ENCODE peak calls at places on chromosome 9, in four cellular contexts. N is IMR-90, E is Peyer's patch, Z is pancreas. T is an unnamed sample.

GRCh38 chr9:71647094-71647591 is 121.2 kb downstream of the CEMIP2 start:
- DNase-seq in N (peak; percentile 72), E (peak; percentile 53), Z (peak; percentile 3), T (peak; percentile 65)

GRCh38 chr9:95465115-95465514 is 51.7 kb downstream of the PTCH1 start:
- DNase-seq in N (no peak), E (no peak), Z (no peak), T (no peak)

GRCh38 chr9:84137968-84138367 is 157.4 kb downstream of the RMI1 start:
- DNase-seq in N (no peak), E (peak; percentile 65), Z (no peak), T (no peak)

GRCh38 chr9:96420468-96421219 is 2.5 kb upstream of the ZNF367 start:
- DNase-seq in N (peak; percentile 89), E (no peak), Z (peak; percentile 49), T (peak; percentile 58)

GRCh38 chr9:29439961-29440360 is 1866.7 kb upstream of the C9orf72 start:
- DNase-seq in N (no peak), E (no peak), Z (no peak), T (no peak)

GRCh38 chr9:31870276-31870675 is 514.2 kb upstream of the ACO1 start:
- DNase-seq in N (no peak), E (no peak), Z (no peak), T (no peak)

GRCh38 chr9:15584383-15584782 is 31.5 kb downstream of the CCDC171 start:
- DNase-seq in N (no peak), E (no peak), Z (no peak), T (no peak)

GRCh38 chr9:128162215-128163026 is 2.4 kb downstream of the BBLN start:
- DNase-seq in N (no peak), E (no peak), Z (peak; percentile 78), T (no peak)

GRCh38 chr9:131447148-131447547 is 53.3 kb downstream of the PRRC2B start:
- DNase-seq in N (no peak), E (no peak), Z (no peak), T (no peak)

GRCh38 chr9:5448461-5448860 is 1.9 kb upstream of the CD274 start:
- DNase-seq in N (no peak), E (no peak), Z (no peak), T (no peak)

GRCh38 chr9:96176901-96177718 is 124.9 kb downstream of the HSD17B3 start:
- DNase-seq in N (no peak), E (no peak), Z (no peak), T (no peak)

GRCh38 chr9:83132768-83133167 is 69.8 kb upstream of the RASEF start:
- DNase-seq in N (no peak), E (no peak), Z (no peak), T (no peak)

GRCh38 chr9:107308461-107308860 is 25.4 kb downstream of the RAD23B start:
- DNase-seq in N (no peak), E (no peak), Z (no peak), T (no peak)
- H3K4me3 ChIP-seq in N (no peak overlapping the region), E (no peak overlapping the region), Z (no peak overlapping the region), T (no peak overlapping the region)

DNA sequence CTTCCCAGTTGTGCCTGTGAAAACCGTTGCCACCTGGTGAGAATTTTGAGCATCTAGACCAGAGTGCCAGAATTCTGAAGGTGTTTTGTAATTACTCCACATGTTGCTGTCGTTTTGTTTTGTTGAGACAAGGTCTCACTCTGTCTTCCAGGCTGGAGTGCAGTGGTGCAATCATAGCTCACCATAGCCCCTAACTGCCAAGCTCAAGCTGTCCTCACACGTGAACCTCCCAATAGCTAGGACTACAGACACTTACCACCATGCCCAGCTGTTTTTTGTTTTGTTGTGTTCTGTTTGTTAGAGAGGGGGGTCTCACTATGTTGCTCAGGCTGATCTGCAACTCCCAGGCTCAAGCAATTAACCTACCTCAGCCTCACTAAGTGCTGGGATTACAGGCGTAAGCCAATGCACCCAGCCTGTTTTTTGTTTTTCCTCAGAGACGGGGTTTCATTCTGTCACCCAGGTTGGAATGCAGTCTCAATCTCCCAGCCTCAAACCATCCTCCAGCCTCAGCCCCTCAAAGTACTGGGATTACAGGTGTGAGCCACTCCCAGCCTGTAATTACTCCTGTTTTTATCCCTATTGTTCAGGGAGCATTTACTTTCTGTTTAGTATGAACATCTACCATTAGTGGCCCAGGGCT is 121.1 kb upstream of the DMRT1 start:
- DNase-seq in N (no peak), E (no peak), Z (no peak), T (no peak)
- H3K4me1 ChIP-seq in N (peaks cover 12% of the 10 kb centered on the region), E (no peaks in the 10 kb centered on the region), Z (peaks cover 13% of the 10 kb centered on the region), T (peaks cover 19% of the 10 kb centered on the region)

GRCh38 chr9:124694394-124695279 is 76.5 kb downstream of the NR6A1 start:
- DNase-seq in N (no peak), E (no peak), Z (no peak), T (no peak)
- H3K4me3 ChIP-seq in N (no peak overlapping the region), E (no peak overlapping the region), Z (no peak overlapping the region), T (no peak overlapping the region)

DNA sequence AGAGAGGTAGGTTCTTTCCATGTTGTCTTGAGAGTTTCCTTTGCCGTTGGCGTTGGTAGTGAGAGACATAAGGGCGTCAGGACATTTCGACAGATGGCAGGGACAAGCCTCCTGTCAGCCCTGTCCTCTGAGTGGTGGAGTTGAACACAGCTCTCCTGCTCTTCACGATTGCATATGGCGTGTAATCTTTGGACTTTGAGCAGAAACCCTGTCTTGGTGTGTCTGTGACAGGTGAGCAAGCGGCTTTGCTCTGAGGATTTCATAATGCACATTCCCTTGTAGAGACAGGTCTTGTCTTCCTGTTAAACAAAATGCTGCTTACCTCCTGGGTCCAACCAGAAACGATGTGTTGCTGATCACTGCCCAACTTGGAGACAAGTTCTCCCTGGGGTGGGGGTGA is 146.5 kb downstream of the NXNL2 start:
- DNase-seq in N (no peak), E (no peak), Z (no peak), T (no peak)
- H3K4me1 ChIP-seq in N (peaks cover 2% of the 10 kb centered on the region), E (no peaks in the 10 kb centered on the region), Z (no peaks in the 10 kb centered on the region), T (no peaks in the 10 kb centered on the region)

GRCh38 chr9:78325846-78326350 is 29.0 kb downstream of the PSAT1 start:
- DNase-seq in N (no peak), E (no peak), Z (no peak), T (no peak)
- H3K4me3 ChIP-seq in N (no peak overlapping the region), E (no peak overlapping the region), Z (no peak overlapping the region), T (no peak overlapping the region)

GRCh38 chr9:16806674-16807073 is 63.8 kb downstream of the BNC2 start:
- DNase-seq in N (no peak), E (no peak), Z (no peak), T (no peak)
- H3K4me1 ChIP-seq in N (peaks cover 5% of the 10 kb centered on the region), E (no peaks in the 10 kb centered on the region), Z (no peaks in the 10 kb centered on the region), T (no peaks in the 10 kb centered on the region)

T was measured in lung.